ENCODE peak calls at places on chromosomes 16 and 17, in five cellular contexts. H is stomach, K is A549, R is adrenal gland, A is prostate gland. B is an unnamed sample.

GRCh38 chr17:19707728-19708221 is 8.6 kb downstream of the SLC47A2 start:
- DNase-seq in H (no peak), K (no peak), R (no peak), A (peak; percentile 80), B (no peak)

GRCh38 chr17:65918921-65919546 is 272.9 kb downstream of the CEP112 start:
- DNase-seq in H (no peak), K (no peak), R (no peak), A (no peak), B (no peak)

GRCh38 chr16:19907161-19907992 is 22.7 kb upstream of the GPRC5B start:
- DNase-seq in H (peak; percentile 79), K (peak; percentile 74), R (peak; percentile 81), A (peak; percentile 57), B (peak; percentile 55)

GRCh38 chr17:3660311-3660891 is 8.0 kb downstream of the TAX1BP3 start:
- DNase-seq in H (peak; percentile 69), K (no peak), R (peak; percentile 87), A (peak; percentile 47), B (no peak)

GRCh38 chr17:7560172-7561027 is 1.3 kb upstream of the SENP3 start:
- DNase-seq in H (peak; percentile 81), K (peak; percentile 78), R (peak; percentile 82), A (peak; percentile 48), B (peak; percentile 59)

GRCh38 chr16:75385507-75386152 is 47.7 kb downstream of the CFDP1 start:
- DNase-seq in H (no peak), K (peak; percentile 78), R (no peak), A (no peak), B (no peak)

GRCh38 chr16:69613283-69614154 is 47.8 kb downstream of the NFAT5 start:
- DNase-seq in H (no peak), K (peak; percentile 54), R (no peak), A (peak; percentile 49), B (no peak)

GRCh38 chr17:59154335-59154720 is 658 bp downstream of the SKA2 start:
- DNase-seq in H (peak; percentile 37), K (peak; percentile 62), R (peak; percentile 70), A (peak; percentile 39), B (no peak)

GRCh38 chr17:62801553-62801952 is 6.6 kb downstream of the MARCHF10 start:
- DNase-seq in H (no peak), K (no peak), R (no peak), A (no peak), B (no peak)

GRCh38 chr17:19703106-19703775 is 13.1 kb downstream of the SLC47A2 start:
- DNase-seq in H (no peak), K (no peak), R (no peak), A (no peak), B (no peak)

GRCh38 chr16:47320546-47321315 is 140.1 kb downstream of the ITFG1 start:
- DNase-seq in H (no peak), K (no peak), R (no peak), A (no peak), B (no peak)

GRCh38 chr16:4260360-4260759 is 12.5 kb downstream of the TFAP4 start:
- DNase-seq in H (peak; percentile 93), K (no peak), R (no peak), A (peak; percentile 73), B (no peak)

GRCh38 chr17:4715071-4715749 is 4.8 kb downstream of the ARRB2 start:
- DNase-seq in H (no peak), K (no peak), R (no peak), A (no peak), B (no peak)

GRCh38 chr17:32927724-32928526 is at the start of gene TMEM98:
- DNase-seq in H (peak; percentile 43), K (no peak), R (no peak), A (no peak), B (no peak)

GRCh38 chr17:27379863-27380533 is 76.2 kb upstream of the KSR1 start:
- DNase-seq in H (peak; percentile 72), K (no peak), R (peak; percentile 69), A (peak; percentile 60), B (peak; percentile 82)

GRCh38 chr16:87028481-87029320 is 288.5 kb downstream of the C16orf95 start:
- DNase-seq in H (no peak), K (no peak), R (no peak), A (no peak), B (no peak)

GRCh38 chr17:39920218-39921210 is 2.1 kb upstream of the GSDMB start:
- DNase-seq in H (no peak), K (no peak), R (no peak), A (no peak), B (no peak)

GRCh38 chr16:85386467-85387170 is 226.5 kb upstream of the GSE1 start:
- DNase-seq in H (no peak), K (no peak), R (no peak), A (no peak), B (peak; percentile 42)

GRCh38 chr16:726438-727290 is at the start of the genes CCDC78 and HAGHL:
- DNase-seq in H (peak; percentile 65), K (no peak), R (peak; percentile 74), A (peak; percentile 39), B (peak; percentile 55)

GRCh38 chr16:79826732-79827514 is 226.4 kb upstream of the MAF start:
- DNase-seq in H (no peak), K (no peak), R (no peak), A (no peak), B (no peak)

GRCh38 chr17:37547986-37548385 is 58.3 kb downstream of the DUSP14 start:
- DNase-seq in H (no peak), K (no peak), R (no peak), A (no peak), B (no peak)
- TF ChIP-seq CTCF in H (no peak), K (no peak), R (no peak), A (no peak), B (no peak)

GRCh38 chr17:82338858-82339633 is 5.5 kb upstream of the SECTM1 start:
- DNase-seq in H (peak; percentile 55), K (peak; percentile 86), R (peak; percentile 79), A (peak; percentile 75), B (no peak)
- TF ChIP-seq POLR2A in H (no peak), K (peak; percentile 29), R (no peak), A (no peak), B (no peak)

DNA sequence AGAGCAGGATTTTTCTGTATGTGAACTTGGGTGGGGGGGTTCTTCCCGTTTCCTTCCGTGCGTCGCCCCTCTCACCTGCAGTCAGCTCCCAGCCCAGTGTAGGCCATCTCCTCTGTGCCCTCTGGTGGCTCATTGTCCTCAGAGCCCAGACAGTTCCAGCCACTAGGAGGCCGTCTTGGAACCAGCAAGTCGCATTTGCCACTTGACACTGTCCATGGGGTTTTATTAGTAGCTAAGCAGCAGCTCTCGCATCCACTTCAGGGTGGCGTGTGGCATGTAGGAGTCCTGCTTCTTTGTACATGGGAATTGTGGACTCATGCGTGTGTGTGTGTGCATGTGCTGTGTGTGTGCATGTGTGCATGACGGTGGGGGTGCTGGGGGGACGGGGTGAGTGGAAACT is 74.0 kb downstream of the SEC14L1 start:
- DNase-seq in H (peak; percentile 51), K (peak; percentile 79), R (peak; percentile 73), A (no peak), B (no peak)
- TF ChIP-seq CTCF in H (peak; percentile 51), K (peak; percentile 69), R (peak; percentile 46), A (peak; percentile 51), B (peak; percentile 41)

GRCh38 chr16:22191089-22191965 is 14.8 kb upstream of the EEF2K start:
- DNase-seq in H (peak; percentile 100), K (peak; percentile 97), R (peak; percentile 100), A (peak; percentile 99), B (peak; percentile 99)
- TF ChIP-seq POLR2A in H (no peak), K (peak; percentile 63), R (peak; percentile 85), A (peak; percentile 95), B (peak; percentile 85)

DNA sequence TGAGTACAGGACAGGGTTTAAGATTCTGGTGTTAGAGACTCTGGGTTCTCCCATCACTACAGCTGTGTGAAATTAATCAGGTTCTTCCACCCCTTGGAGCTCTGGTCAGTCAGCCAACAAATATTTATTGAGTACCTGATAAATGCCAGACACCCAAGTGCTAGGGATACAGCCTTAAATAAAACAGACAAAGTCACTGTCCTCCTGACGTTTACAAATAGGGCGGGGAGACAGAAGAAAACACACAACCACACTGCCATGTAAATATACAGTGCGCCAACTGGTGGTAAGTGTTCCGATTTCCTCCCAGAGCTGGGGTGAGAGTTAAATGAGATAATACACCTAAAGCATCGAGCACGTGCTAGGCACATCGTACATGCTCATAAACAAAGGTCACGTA is 121.0 kb downstream of the COPRS start:
- DNase-seq in H (no peak), K (peak; percentile 51), R (no peak), A (peak; percentile 63), B (no peak)
- TF ChIP-seq CTCF in H (no peak), K (no peak), R (no peak), A (no peak), B (no peak)

GRCh38 chr16:28277537-28278388 is 14.6 kb upstream of the SBK1 start:
- DNase-seq in H (peak; percentile 91), K (peak; percentile 81), R (peak; percentile 96), A (peak; percentile 82), B (peak; percentile 78)
- TF ChIP-seq POLR2A in H (no peak), K (peak; percentile 30), R (no peak), A (no peak), B (no peak)

GRCh38 chr17:13003454-13003851 is 14.4 kb downstream of the ELAC2 start:
- DNase-seq in H (no peak), K (no peak), R (no peak), A (no peak), B (no peak)
- TF ChIP-seq CTCF in H (no peak), K (no peak), R (no peak), A (no peak), B (no peak)

GRCh38 chr17:51598824-51599223 is 338.5 kb downstream of the UTP18 start:
- DNase-seq in H (no peak), K (no peak), R (no peak), A (no peak), B (no peak)
- TF ChIP-seq POLR2A in H (no peak), K (no peak), R (no peak), A (no peak), B (no peak)

DNA sequence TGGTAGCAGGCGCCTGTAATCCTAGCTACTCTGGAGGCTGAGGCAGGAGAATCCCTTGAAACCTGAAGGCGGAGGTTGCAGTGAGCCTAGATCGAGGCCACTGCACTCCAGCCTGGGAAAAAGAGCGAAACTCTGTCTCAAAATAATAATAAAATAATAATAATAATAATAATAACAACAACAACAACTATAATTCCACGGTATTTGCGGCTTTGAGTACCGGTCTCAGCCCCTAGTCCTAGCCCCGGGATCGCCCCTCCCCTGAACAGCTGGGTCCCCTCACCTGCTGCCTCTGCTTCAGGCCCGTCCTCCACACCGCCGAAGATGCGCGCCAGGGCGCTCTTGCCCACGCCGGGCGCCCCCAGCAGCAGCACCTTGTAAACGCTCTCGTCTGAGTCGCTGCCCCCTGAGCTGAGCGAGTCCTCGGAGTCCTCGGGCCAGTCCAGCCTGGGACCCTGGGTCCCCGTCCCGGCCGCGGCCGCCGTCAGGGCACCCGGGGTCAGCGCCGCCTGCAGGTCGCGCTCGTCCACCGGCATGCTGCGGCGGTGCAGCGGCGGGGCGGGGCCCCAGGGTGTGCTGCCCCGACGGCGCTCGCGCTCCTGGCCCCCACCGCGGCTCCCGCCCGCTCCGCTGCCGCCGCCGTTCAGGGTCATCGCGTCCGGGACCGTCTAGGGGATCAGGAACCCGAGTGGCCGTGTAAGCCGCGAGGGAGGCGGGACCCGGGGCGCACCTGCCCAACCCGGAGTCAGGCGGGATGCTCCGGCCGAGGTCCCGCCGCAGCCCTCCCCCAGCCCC is 611 bp downstream of the RRAD start:
- DNase-seq in H (peak; percentile 49), K (no peak), R (no peak), A (no peak), B (no peak)
- TF ChIP-seq CTCF in H (no peak), K (peak; percentile 56), R (peak; percentile 40), A (peak; percentile 51), B (peak; percentile 52)

B was measured in heart left ventricle.